ENCODE peak calls at places on chromosomes 11 and 22, in nine cellular contexts. S is GM23248, Z is HCT116, P is PC-3, J is hepatocyte, D is GM23338, E is neural progenitor cell, M is SK-N-SH, C is MM.1S. G is an unnamed sample. For H3K4me1 and H4K20me1, the result is how much of the 10 kb centered on the place peaks cover.

GRCh38 chr11:75532200-75532972 is 6.6 kb upstream of the GDPD5 start:
- DNase-seq in S (peak), Z (peak), P (peak), J (peak), D (peak), E (peak), M (peak), C (peak), G (peak)

GRCh38 chr22:47204002-47204979 is 441.8 kb downstream of the TBC1D22A start:
- DNase-seq in S (no peak), Z (no peak), P (no peak), J (no peak), D (no peak), E (no peak), M (no peak), C (no peak), G (no peak)

GRCh38 chr11:19853016-19853415 is 140.4 kb downstream of the NAV2 start:
- DNase-seq in S (peak), Z (no peak), P (peak), J (no peak), D (no peak), E (no peak), M (no peak), C (no peak), G (no peak)

GRCh38 chr22:39818050-39818449 is 75.5 kb downstream of the ENTHD1 start:
- DNase-seq in S (peak), Z (no peak), P (no peak), J (no peak), D (no peak), E (no peak), M (no peak), C (no peak), G (no peak)

GRCh38 chr22:29202231-29203192 is 3.2 kb upstream of the EMID1 start:
- DNase-seq in S (no peak), Z (no peak), P (peak), J (no peak), D (peak), E (peak), M (peak), C (peak), G (peak)

GRCh38 chr11:30429550-30429949 is 106.6 kb downstream of the ARL14EP start:
- DNase-seq in S (no peak), Z (no peak), P (no peak), J (no peak), D (no peak), E (no peak), M (peak), C (no peak), G (no peak)

GRCh38 chr11:132106336-132106982 is 736.0 kb downstream of the NTM start:
- DNase-seq in S (no peak), Z (no peak), P (peak), J (no peak), D (no peak), E (no peak), M (no peak), C (no peak), G (no peak)

GRCh38 chr11:77789731-77790476 is 30.6 kb downstream of the RSF1 start:
- DNase-seq in S (no peak), Z (no peak), P (no peak), J (no peak), D (peak), E (no peak), M (no peak), C (no peak), G (no peak)

GRCh38 chr22:44550666-44551491 is 52.8 kb upstream of the RTL6 start:
- DNase-seq in S (peak), Z (no peak), P (peak), J (peak), D (no peak), E (no peak), M (no peak), C (no peak), G (no peak)

GRCh38 chr11:65522640-65523322 is 2.1 kb upstream of the SCYL1 start:
- DNase-seq in S (no peak), Z (no peak), P (no peak), J (no peak), D (no peak), E (no peak), M (no peak), C (no peak), G (no peak)

GRCh38 chr11:69443138-69443967 is 38.1 kb upstream of the LINC01488 start:
- DNase-seq in S (peak), Z (peak), P (peak), J (peak), D (peak), E (peak), M (peak), C (peak), G (no peak)

GRCh38 chr11:69088676-69089146 is 40.0 kb downstream of the TPCN2 start:
- DNase-seq in S (peak), Z (peak), P (peak), J (peak), D (peak), E (peak), M (peak), C (peak), G (peak)

GRCh38 chr11:77126861-77127673 is 979 bp upstream of the MYO7A start:
- DNase-seq in S (peak), Z (no peak), P (peak), J (peak), D (peak), E (peak), M (peak), C (peak), G (peak)

GRCh38 chr11:12801976-12802375 is 127.8 kb downstream of the TEAD1 start:
- DNase-seq in S (no peak), Z (no peak), P (peak), J (no peak), D (no peak), E (no peak), M (no peak), C (no peak), G (no peak)

GRCh38 chr11:103358251-103358650 is 249.0 kb downstream of the DYNC2H1 start:
- DNase-seq in S (no peak), Z (no peak), P (no peak), J (no peak), D (no peak), E (no peak), M (no peak), C (no peak), G (no peak)

GRCh38 chr11:72406536-72407507 is 27.5 kb downstream of the CLPB start:
- DNase-seq in S (peak), Z (no peak), P (peak), J (no peak), D (no peak), E (no peak), M (no peak), C (no peak), G (no peak)

GRCh38 chr22:42562684-42563083 is 8.9 kb downstream of the SERHL2 start:
- DNase-seq in S (no peak), Z (no peak), P (no peak), J (no peak), D (no peak), E (no peak), M (no peak), C (no peak), G (no peak)

GRCh38 chr11:56885854-56886253 is 102.9 kb upstream of the OR5AK2 start:
- DNase-seq in S (no peak), Z (no peak), P (no peak), J (no peak), D (no peak), E (no peak), M (no peak), C (no peak), G (no peak)

GRCh38 chr11:77401486-77402217 is 72.2 kb downstream of the PAK1 start:
- DNase-seq in S (no peak), Z (no peak), P (peak), J (no peak), D (no peak), E (no peak), M (no peak), C (no peak), G (no peak)

GRCh38 chr11:73205666-73206343 is 12.3 kb upstream of the P2RY2 start:
- DNase-seq in S (no peak), Z (no peak), P (no peak), J (peak), D (no peak), E (no peak), M (no peak), C (no peak), G (no peak)

GRCh38 chr22:39178206-39179111 is 26.0 kb upstream of the CBX7 start:
- DNase-seq in S (peak), Z (no peak), P (peak), J (no peak), D (no peak), E (no peak), M (no peak), C (no peak), G (no peak)

GRCh38 chr22:41410311-41410751 is 28.6 kb downstream of the TEF start:
- DNase-seq in S (no peak), Z (no peak), P (no peak), J (no peak), D (no peak), E (no peak), M (no peak), C (no peak), G (no peak)

GRCh38 chr11:36041988-36042606 is 98.2 kb downstream of the LDLRAD3 start:
- DNase-seq in S (peak), Z (no peak), P (peak), J (no peak), D (peak), E (no peak), M (no peak), C (no peak), G (no peak)

GRCh38 chr11:108871152-108871551 is 206.3 kb downstream of the DDX10 start:
- DNase-seq in S (peak), Z (no peak), P (peak), J (peak), D (peak), E (peak), M (peak), C (peak), G (peak)

GRCh38 chr11:7657306-7658025 is 15.8 kb downstream of the CYB5R2 start:
- DNase-seq in S (peak), Z (peak), P (peak), J (peak), D (peak), E (peak), M (peak), C (peak), G (no peak)

GRCh38 chr11:47916361-47916841 is 64.0 kb upstream of the PTPRJ start:
- DNase-seq in S (no peak), Z (no peak), P (no peak), J (peak), D (no peak), E (peak), M (peak), C (no peak), G (no peak)

GRCh38 chr11:19646921-19647320 is 65.7 kb upstream of the NAV2 start:
- DNase-seq in S (peak), Z (no peak), P (peak), J (no peak), D (no peak), E (no peak), M (peak), C (no peak), G (no peak)

GRCh38 chr11:92125316-92125715 is 99.3 kb upstream of the FAT3 start:
- DNase-seq in S (peak), Z (no peak), P (no peak), J (no peak), D (no peak), E (no peak), M (no peak), C (no peak), G (no peak)

GRCh38 chr11:123409456-123409801 is 20.6 kb upstream of the GRAMD1B start:
- DNase-seq in S (no peak), Z (no peak), P (no peak), J (no peak), D (no peak), E (no peak), M (no peak), C (no peak), G (no peak)

GRCh38 chr11:71189768-71190315 is 62.5 kb downstream of the SHANK2 start:
- DNase-seq in S (no peak), Z (no peak), P (no peak), J (no peak), D (no peak), E (no peak), M (no peak), C (no peak), G (no peak)

DNA sequence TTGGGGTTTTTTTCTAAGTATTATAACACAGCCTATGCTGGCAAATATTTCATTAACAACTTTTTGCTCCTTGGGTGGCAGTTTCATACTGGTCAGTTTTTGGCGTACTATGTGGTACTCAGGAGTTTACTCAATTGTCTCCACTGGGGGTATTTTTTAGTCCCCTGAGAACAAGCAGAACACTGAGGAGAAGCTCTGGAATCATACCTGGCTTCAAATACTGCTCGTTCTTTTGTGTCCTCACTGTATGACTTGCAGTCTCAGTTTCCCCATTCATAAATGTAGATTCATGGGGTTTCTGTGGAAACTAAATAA is 90.4 kb downstream of the SERGEF start:
- DNase-seq in S (no peak), Z (no peak), P (no peak), J (no peak), D (no peak), E (no peak), M (no peak), C (no peak), G (no peak)
- H3K4me1 ChIP-seq in S (under half), Z (under half), P (under half), J (under half), D (under half), E (under half), M (under half), C (under half), G (under half)

DNA sequence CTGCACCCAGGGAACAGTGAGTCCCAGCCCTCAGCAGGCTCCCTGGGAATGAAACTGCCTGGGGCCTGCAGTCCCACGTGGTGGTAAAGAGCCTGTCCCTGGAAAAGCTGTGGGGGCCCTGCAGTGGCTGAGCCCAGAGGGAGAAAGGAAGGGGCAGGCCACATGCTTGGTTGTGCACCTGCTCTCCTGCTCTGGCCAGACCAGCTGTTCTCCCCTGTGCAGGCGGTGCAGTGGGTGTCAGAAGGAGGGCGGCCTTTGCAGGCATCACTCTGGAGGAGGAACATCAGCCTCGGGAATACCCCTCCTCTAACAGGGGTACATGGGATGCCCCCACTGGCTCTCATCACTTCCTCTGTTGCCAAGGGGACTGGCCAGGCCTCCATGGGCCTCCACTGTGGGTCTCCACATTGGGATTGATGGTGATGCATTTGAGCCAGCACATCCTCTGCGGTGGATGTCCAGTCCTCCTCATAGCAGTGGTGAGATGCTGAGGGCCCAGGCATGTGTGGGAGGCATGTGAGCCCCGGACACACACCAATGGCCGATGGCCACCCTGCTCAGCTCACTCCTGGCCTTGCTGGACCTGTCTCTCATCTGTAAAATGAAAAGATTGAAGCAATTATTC is 690.3 kb downstream of the BRD1 start:
- DNase-seq in S (no peak), Z (no peak), P (no peak), J (no peak), D (no peak), E (no peak), M (no peak), C (no peak), G (no peak)
- TF ChIP-seq EZH2phosphoT487 in S (no peak), Z (no peak), P (no peak), J (no peak), D (no peak), E (no peak), M (no peak), C (no peak), G (no peak)

GRCh38 chr22:31620756-31621480 is 41.1 kb downstream of the PISD start:
- DNase-seq in S (no peak), Z (no peak), P (no peak), J (no peak), D (no peak), E (no peak), M (no peak), C (no peak), G (no peak)
- H4K20me1 ChIP-seq in S (under half), Z (under half), P (under half), J (under half), D (under half), E (under half), M (under half), C (under half), G (under half)

GRCh38 chr11:117072517-117073218 is 25.6 kb downstream of the SIK3 start:
- DNase-seq in S (peak), Z (peak), P (peak), J (peak), D (no peak), E (no peak), M (no peak), C (no peak), G (no peak)
- H3K4me1 ChIP-seq in S (under half), Z (under half), P (half or more), J (under half), D (under half), E (under half), M (under half), C (under half), G (under half)

DNA sequence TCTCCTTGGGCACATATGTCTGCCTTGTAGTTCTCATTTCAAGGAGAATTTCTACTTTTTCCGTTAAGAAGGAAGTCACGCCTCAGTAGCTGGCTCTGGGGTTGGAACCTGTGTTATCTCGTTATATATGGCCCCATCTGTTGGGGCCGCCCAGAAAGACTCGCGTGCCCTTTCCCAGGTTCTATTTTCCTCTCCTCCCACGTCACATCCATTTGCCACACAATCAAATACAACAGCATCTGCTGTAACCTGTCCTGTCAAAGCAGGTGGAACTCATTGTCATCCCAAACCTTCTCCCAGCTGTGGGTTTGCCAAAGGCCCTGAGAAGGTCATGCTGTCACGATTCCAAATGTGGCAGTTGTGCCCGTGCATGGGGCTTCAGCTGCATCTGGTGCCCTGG is 213.1 kb upstream of the ZBED5 start:
- DNase-seq in S (no peak), Z (no peak), P (no peak), J (no peak), D (no peak), E (no peak), M (no peak), C (no peak), G (no peak)
- TF ChIP-seq EZH2phosphoT487 in S (no peak), Z (no peak), P (no peak), J (no peak), D (no peak), E (no peak), M (no peak), C (no peak), G (no peak)

DNA sequence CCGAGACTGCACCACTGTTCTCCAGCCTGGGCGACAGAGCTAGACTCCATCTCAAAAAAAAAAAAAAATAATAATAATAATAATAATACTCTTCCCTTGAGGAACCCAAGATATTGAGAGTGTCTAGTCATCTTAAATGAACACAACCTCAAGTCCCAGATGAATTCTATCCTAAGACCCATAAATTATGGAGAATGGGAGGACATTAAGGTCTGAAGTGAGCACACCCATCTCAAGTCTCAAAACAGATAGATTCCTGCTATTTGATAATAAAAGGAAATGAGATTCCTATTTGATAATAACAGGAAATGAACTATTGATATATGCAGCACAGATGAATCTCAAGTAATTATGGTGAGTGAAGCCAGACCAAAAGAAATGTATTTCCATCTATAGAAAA is 51.5 kb downstream of the MAPK1 start:
- DNase-seq in S (no peak), Z (no peak), P (no peak), J (no peak), D (no peak), E (no peak), M (no peak), C (no peak), G (no peak)
- H4K20me1 ChIP-seq in S (under half), Z (under half), P (under half), J (half or more), D (half or more), E (half or more), M (half or more), C (under half), G (under half)